ENCODE peak calls at places on chromosomes 12 and 14, in nine cellular contexts. H, E, V, M, F, P, J, X and L are unnamed samples.

GRCh38 chr14:23040100-23040499 is 1.9 kb upstream of the PSMB11 start:
- DNase-seq in H (no peak), E (no peak), V (no peak), M (no peak), F (no peak), P (no peak), J (no peak), X (no peak), L (no peak)

GRCh38 chr12:10339441-10339840 is 31.8 kb downstream of the KLRD1 start:
- DNase-seq in H (no peak), E (peak), V (no peak), M (peak), F (peak), P (no peak), J (no peak), X (no peak), L (no peak)

GRCh38 chr14:94312481-94313246 is 10.5 kb downstream of the SERPINA6 start:
- DNase-seq in H (no peak), E (no peak), V (no peak), M (no peak), F (no peak), P (no peak), J (no peak), X (no peak), L (no peak)

GRCh38 chr12:130041983-130042812 is 120.1 kb upstream of the FZD10 start:
- DNase-seq in H (peak), E (no peak), V (no peak), M (no peak), F (no peak), P (no peak), J (no peak), X (peak), L (peak)

GRCh38 chr12:125137776-125138344 is 72.6 kb downstream of the AACS start:
- DNase-seq in H (no peak), E (no peak), V (no peak), M (no peak), F (no peak), P (no peak), J (no peak), X (no peak), L (no peak)

GRCh38 chr12:103431950-103432349 is 63.8 kb downstream of the C12orf42 start:
- DNase-seq in H (no peak), E (no peak), V (no peak), M (no peak), F (no peak), P (no peak), J (no peak), X (no peak), L (no peak)

GRCh38 chr12:122111070-122111750 is 32.7 kb downstream of the MLXIP start:
- DNase-seq in H (no peak), E (no peak), V (no peak), M (no peak), F (no peak), P (no peak), J (peak), X (no peak), L (peak)

GRCh38 chr14:99150236-99150635 is 121.8 kb downstream of the BCL11B start:
- DNase-seq in H (no peak), E (no peak), V (no peak), M (no peak), F (no peak), P (no peak), J (no peak), X (no peak), L (no peak)

GRCh38 chr12:80937391-80938238 is at the start of gene LIN7A:
- DNase-seq in H (no peak), E (no peak), V (no peak), M (no peak), F (peak), P (peak), J (no peak), X (peak), L (peak)

GRCh38 chr12:55700255-55701018 is 7.3 kb downstream of the ITGA7 start:
- DNase-seq in H (no peak), E (no peak), V (no peak), M (no peak), F (peak), P (no peak), J (no peak), X (no peak), L (peak)

GRCh38 chr14:96746101-96746500 is 51.1 kb upstream of the VRK1 start:
- DNase-seq in H (no peak), E (no peak), V (no peak), M (no peak), F (no peak), P (no peak), J (peak), X (no peak), L (no peak)

GRCh38 chr12:131123817-131124216 is 170.1 kb downstream of the ADGRD1 start:
- DNase-seq in H (no peak), E (no peak), V (no peak), M (no peak), F (no peak), P (no peak), J (no peak), X (no peak), L (no peak)

GRCh38 chr12:58504539-58504938 is 415.8 kb downstream of the LRIG3 start:
- DNase-seq in H (no peak), E (no peak), V (no peak), M (no peak), F (peak), P (no peak), J (no peak), X (no peak), L (no peak)

GRCh38 chr14:81341405-81342180 is 58.5 kb downstream of the STON2 start:
- DNase-seq in H (no peak), E (no peak), V (no peak), M (no peak), F (no peak), P (no peak), J (no peak), X (no peak), L (no peak)

GRCh38 chr14:99505089-99505488 is 23.9 kb downstream of the CCNK start:
- DNase-seq in H (no peak), E (no peak), V (no peak), M (no peak), F (no peak), P (no peak), J (no peak), X (no peak), L (no peak)

GRCh38 chr14:96741151-96741977 is 55.8 kb upstream of the VRK1 start:
- DNase-seq in H (peak), E (peak), V (peak), M (peak), F (no peak), P (peak), J (peak), X (peak), L (peak)

GRCh38 chr14:99327458-99328250 is 55.7 kb upstream of the BCL11B start:
- DNase-seq in H (no peak), E (peak), V (no peak), M (no peak), F (no peak), P (no peak), J (no peak), X (no peak), L (no peak)

GRCh38 chr14:103555559-103556337 is 6.7 kb downstream of the BAG5 start:
- DNase-seq in H (no peak), E (no peak), V (no peak), M (no peak), F (no peak), P (no peak), J (no peak), X (no peak), L (no peak)